ENCODE peak calls at places on chromosomes 11 and 22, in four cellular contexts. K is NCI-H510A treated with DMSO at 0.1 percent for 48 hours; B is activated naive CD8-positive, alpha-beta T cell treated with anti-CD3 and anti-CD28 coated beads, Interleukin-2, amount 10 ng/mL, durations not matched to agents 7 days and 5 days; E is stimulated activated CD4-positive, alpha-beta T cell treated with anti-CD3 and anti-CD28 coated beads, Interleukin-2, amount 100 ng/mL, for 48 hours. C is an unnamed sample.

GRCh38 chr11:66259225-66259624 is 9.2 kb upstream of the RAB1B start:
- DNase-seq in B (no peak), K (no peak), E (no peak), C (no peak)

GRCh38 chr11:15971215-15971546 is 385.2 kb downstream of the SOX6 start:
- DNase-seq in B (no peak), K (no peak), E (no peak), C (no peak)

GRCh38 chr11:116648229-116649174 is 124.3 kb downstream of the BUD13 start:
- DNase-seq in E (no peak), K (no peak), B (no peak), C (no peak)

GRCh38 chr11:117789241-117789640 is 7.8 kb downstream of the DSCAML1 start:
- DNase-seq in K (no peak), E (no peak), B (no peak), C (no peak)

GRCh38 chr11:128904872-128905344 is 13.8 kb downstream of the KCNJ5 start:
- DNase-seq in E (no peak), K (peak; percentile 46), B (no peak), C (peak; percentile 37)

GRCh38 chr11:117484159-117484558 is 156.5 kb downstream of the CEP164 start:
- DNase-seq in E (no peak), K (no peak), B (no peak), C (no peak)

GRCh38 chr11:99015634-99016454 is 4.9 kb upstream of the CNTN5 start:
- DNase-seq in E (no peak), K (peak; percentile 60), B (no peak), C (peak; percentile 39)

GRCh38 chr22:43385770-43386641 is 25.8 kb upstream of the MPPED1 start:
- DNase-seq in E (peak; percentile 65), B (peak; percentile 85), K (peak; percentile 50), C (peak; percentile 74)

GRCh38 chr11:95715777-95716241 is 73.8 kb downstream of the FAM76B start:
- DNase-seq in K (no peak), E (peak; percentile 29), B (no peak), C (no peak)

GRCh38 chr11:8922691-8923090 is 10.1 kb downstream of the C11orf16 start:
- DNase-seq in K (no peak), B (no peak), E (no peak), C (no peak)

GRCh38 chr11:9231848-9232177 is 33.3 kb downstream of the DENND5A start:
- DNase-seq in E (no peak), K (no peak), B (no peak), C (no peak)

GRCh38 chr22:50567721-50568252 is 5.1 kb upstream of the SYCE3 start:
- DNase-seq in K (no peak), B (no peak), E (no peak), C (no peak)

GRCh38 chr11:32188785-32189184 is 97.9 kb downstream of the RCN1 start:
- DNase-seq in K (no peak), B (no peak), E (no peak), C (no peak)

GRCh38 chr11:110069158-110069737 is 23.9 kb upstream of the ZC3H12C start:
- DNase-seq in B (no peak), E (no peak), K (peak; percentile 2), C (no peak)

GRCh38 chr22:23774922-23775436 is 2.3 kb downstream of the MMP11 start:
- DNase-seq in K (no peak), B (no peak), E (no peak), C (no peak)

C was measured in NCI-H1930.